ENCODE peak calls at places on chromosomes 1 and 21, in six cellular contexts. W is Calu3; I is CD8-positive, alpha-beta T cell; N is left ventricle myocardium superior; Y is tibial nerve; M is stimulated activated CD4-positive, alpha-beta T cell treated with anti-CD3 and anti-CD28 coated beads, Interleukin-15, amount 100 ng/mL, for 1 hour. O is an unnamed sample.

GRCh38 chr1:55212349-55213028 is 2.7 kb downstream of the USP24 start:
- DNase-seq in M (no peak), I (peak), Y (no peak), W (no peak), N (no peak), O (peak)

GRCh38 chr21:17821121-17821520 is 2.0 kb upstream of the C21orf91 start:
- DNase-seq in M (no peak), Y (no peak), N (no peak), I (no peak), W (no peak), O (no peak)

GRCh38 chr1:195516036-195516435 is 1092.2 kb downstream of the KCNT2 start:
- DNase-seq in M (no peak), W (no peak), N (no peak), I (no peak), Y (no peak), O (no peak)

GRCh38 chr1:228118040-228118439 is 8.9 kb upstream of the MRPL55 start:
- DNase-seq in N (no peak), Y (no peak), M (no peak), I (no peak), W (no peak), O (no peak)

GRCh38 chr1:165927169-165927568 is 99.8 kb downstream of the UCK2 start:
- DNase-seq in I (no peak), M (no peak), W (no peak), Y (no peak), N (no peak), O (no peak)

GRCh38 chr1:202567747-202568146 is 142.5 kb downstream of the SYT2 start:
- DNase-seq in Y (no peak), I (no peak), W (no peak), N (no peak), M (no peak), O (no peak)

GRCh38 chr1:55046871-55047270 is 7.5 kb downstream of the PCSK9 start:
- DNase-seq in I (no peak), N (no peak), W (no peak), Y (no peak), M (no peak), O (no peak)

GRCh38 chr1:162385702-162386101 is 4.2 kb downstream of the C1orf226 start:
- DNase-seq in W (no peak), M (no peak), Y (no peak), I (no peak), N (no peak), O (no peak)

GRCh38 chr1:94385354-94385947 is 32.7 kb upstream of the ABCD3 start:
- DNase-seq in I (no peak), M (no peak), N (no peak), W (no peak), Y (no peak), O (peak)

GRCh38 chr1:77385551-77385950 is 103.7 kb downstream of the AK5 start:
- DNase-seq in Y (no peak), W (no peak), I (no peak), N (no peak), M (no peak), O (no peak)

GRCh38 chr1:67834246-67834877 is 1.1 kb upstream of the GNG12 start:
- DNase-seq in Y (no peak), N (no peak), I (no peak), W (no peak), M (no peak), O (no peak)

GRCh38 chr1:63874278-63874880 is 100.6 kb downstream of the ROR1 start:
- DNase-seq in N (no peak), Y (no peak), I (no peak), W (no peak), M (no peak), O (no peak)

GRCh38 chr1:208238710-208239517 is 5.3 kb downstream of the PLXNA2 start:
- DNase-seq in W (peak), Y (no peak), N (peak), M (no peak), I (no peak), O (peak)

GRCh38 chr1:212600980-212601379 is 7.6 kb upstream of the ATF3 start:
- DNase-seq in I (no peak), W (no peak), M (no peak), N (no peak), Y (no peak), O (no peak)

GRCh38 chr1:3732747-3733602 is 19.3 kb upstream of the CCDC27 start:
- DNase-seq in N (no peak), I (no peak), W (no peak), Y (no peak), M (no peak), O (no peak)

GRCh38 chr21:40504825-40505224 is 342.1 kb downstream of the DSCAM start:
- DNase-seq in N (no peak), M (no peak), I (no peak), Y (no peak), W (no peak), O (no peak)

GRCh38 chr1:66271904-66272254 is 262.1 kb upstream of the SGIP1 start:
- DNase-seq in N (peak), I (no peak), Y (peak), M (no peak), W (peak), O (no peak)

GRCh38 chr1:54122131-54122751 is 30.6 kb downstream of the CDCP2 start:
- DNase-seq in W (no peak), M (no peak), I (no peak), Y (no peak), N (no peak), O (no peak)

GRCh38 chr21:30382201-30382600 is 10.1 kb upstream of the KRTAP13-2 start:
- DNase-seq in I (no peak), W (no peak), M (no peak), N (no peak), Y (no peak), O (no peak)

GRCh38 chr1:43779266-43779665 is 71.9 kb downstream of the ST3GAL3 start:
- DNase-seq in W (no peak), M (no peak), Y (no peak), N (no peak), I (no peak), O (peak)

GRCh38 chr1:2642560-2643413 is 10.0 kb upstream of the MMEL1 start:
- DNase-seq in Y (peak), M (peak), W (peak), I (peak), N (peak), O (peak)

GRCh38 chr1:7389786-7390603 is 381.1 kb upstream of the VAMP3 start:
- DNase-seq in W (no peak), N (no peak), M (no peak), Y (no peak), I (peak), O (no peak)

GRCh38 chr1:117627562-117628165 is 21.8 kb downstream of the TENT5C start:
- DNase-seq in I (peak), N (no peak), W (no peak), Y (no peak), M (no peak), O (no peak)

GRCh38 chr1:36384542-36385409 is 948 bp downstream of the STK40 start:
- DNase-seq in Y (no peak), M (no peak), W (peak), I (peak), N (peak), O (peak)